ENCODE peak calls at places on chromosomes 2 and 18, in five cellular contexts. S is CD8-positive, alpha-beta T cell; I is mucosa of descending colon; K is naive thymus-derived CD4-positive, alpha-beta T cell; M is tibial nerve. Q is an unnamed sample. For H3K36me3, the result is how much of the 10 kb centered on the place peaks cover.

GRCh38 chr2:72115361-72116080 is 32.1 kb downstream of the CYP26B1 start:
- DNase-seq in S (no peak), I (no peak), K (no peak), M (no peak), Q (no peak)

GRCh38 chr18:63951302-63951705 is 2.2 kb downstream of the HMSD start:
- DNase-seq in S (no peak), I (no peak), K (no peak), M (no peak), Q (no peak)

GRCh38 chr18:63189817-63190216 is 129.8 kb downstream of the BCL2 start:
- DNase-seq in S (no peak), I (no peak), K (no peak), M (no peak), Q (no peak)

GRCh38 chr18:56913970-56914369 is 232.9 kb upstream of the BOD1L2 start:
- DNase-seq in S (no peak), I (no peak), K (no peak), M (no peak), Q (no peak)

GRCh38 chr2:224843141-224843540 is 127.0 kb upstream of the CCDC195 start:
- DNase-seq in S (no peak), I (no peak), K (no peak), M (no peak), Q (no peak)

GRCh38 chr2:134926231-134926931 is 7.8 kb downstream of the CCNT2 start:
- DNase-seq in S (no peak), I (no peak), K (no peak), M (no peak), Q (no peak)

GRCh38 chr18:32018331-32019250 is at the start of gene RNF125:
- DNase-seq in S (peak), I (peak), K (peak), M (peak), Q (peak)

GRCh38 chr2:27296466-27296865 is 11.8 kb downstream of the UCN start:
- DNase-seq in S (no peak), I (no peak), K (no peak), M (no peak), Q (no peak)

GRCh38 chr18:11887305-11888262 is 20.5 kb downstream of the MPPE1 start:
- DNase-seq in S (no peak), I (no peak), K (no peak), M (no peak), Q (no peak)

GRCh38 chr18:47717257-47717656 is 213.2 kb downstream of the SMAD2 start:
- DNase-seq in S (no peak), I (no peak), K (no peak), M (no peak), Q (no peak)

DNA sequence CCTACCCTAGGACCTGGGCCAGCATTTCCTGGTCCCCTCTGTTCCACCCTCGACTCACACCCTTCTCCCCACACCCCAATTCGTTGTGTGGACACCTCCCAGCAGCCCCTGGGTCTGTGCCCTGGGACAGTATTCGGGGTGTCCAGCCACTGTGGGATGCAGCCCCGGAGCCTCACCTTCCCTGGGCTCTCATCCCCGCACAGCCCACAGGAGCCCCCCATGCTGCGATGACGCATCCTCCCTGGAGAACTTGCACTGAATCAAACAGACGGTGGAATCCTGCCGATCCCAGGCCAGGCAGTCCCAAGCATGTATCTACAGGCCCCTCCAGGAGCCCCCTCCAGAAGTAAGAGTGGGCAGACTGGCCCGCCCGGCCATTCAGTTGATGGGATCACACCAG is 9.7 kb downstream of the ITM2C start:
- DNase-seq in S (no peak), I (peak), K (no peak), M (no peak), Q (no peak)
- H3K36me3 ChIP-seq in S (under half), I (under half), K (under half), M (under half), Q (under half)

GRCh38 chr2:235937936-235938335 is 230.2 kb downstream of the GBX2 start:
- DNase-seq in S (no peak), I (no peak), K (no peak), M (no peak), Q (no peak)
- H3K36me3 ChIP-seq in S (under half), I (under half), K (under half), M (under half), Q (under half)

DNA sequence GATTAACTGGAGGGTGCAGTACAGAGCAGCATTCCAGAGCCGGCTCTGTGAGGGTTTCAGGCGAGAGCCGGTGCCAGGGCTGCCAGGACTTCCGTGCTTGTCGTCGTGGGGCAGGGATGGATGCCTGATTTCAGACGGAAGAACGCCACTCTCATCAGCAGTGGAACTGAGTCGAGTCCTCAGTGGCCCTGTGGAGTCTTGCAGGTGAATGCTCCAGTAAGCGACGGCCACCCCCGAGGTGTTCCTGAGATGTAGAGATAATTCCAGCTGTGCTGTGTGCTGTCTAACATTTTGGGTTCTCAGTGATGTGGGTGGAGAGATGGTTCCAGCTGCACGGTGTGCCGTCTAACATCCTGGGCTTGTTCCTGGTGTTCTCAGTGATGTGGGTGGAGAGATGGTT is 103.1 kb upstream of the ALKAL2 start:
- DNase-seq in S (no peak), I (no peak), K (no peak), M (no peak), Q (no peak)
- H3K36me3 ChIP-seq in S (under half), I (under half), K (under half), M (under half), Q (under half)

DNA sequence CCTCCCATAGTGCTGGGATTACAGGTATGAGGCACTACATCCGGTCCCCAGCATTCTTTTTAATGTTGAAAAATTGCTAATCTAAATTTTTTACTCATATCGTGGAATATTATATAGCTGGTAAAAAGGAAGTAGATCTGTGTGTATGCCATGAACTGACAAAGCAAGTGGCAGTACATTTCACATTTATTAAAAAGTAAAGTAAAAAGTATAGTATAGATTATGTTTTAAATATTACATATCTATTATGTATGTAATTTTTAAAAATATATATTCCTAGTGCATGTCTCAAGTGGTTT is 25.1 kb downstream of the PLEKHB2 start:
- DNase-seq in S (no peak), I (no peak), K (no peak), M (no peak), Q (no peak)
- H3K36me3 ChIP-seq in S (under half), I (under half), K (under half), M (under half), Q (half or more)

GRCh38 chr2:239277401-239278085 is 123.3 kb downstream of the HDAC4 start:
- DNase-seq in S (no peak), I (peak), K (no peak), M (no peak), Q (no peak)
- H3K36me3 ChIP-seq in S (under half), I (under half), K (under half), M (under half), Q (under half)

DNA sequence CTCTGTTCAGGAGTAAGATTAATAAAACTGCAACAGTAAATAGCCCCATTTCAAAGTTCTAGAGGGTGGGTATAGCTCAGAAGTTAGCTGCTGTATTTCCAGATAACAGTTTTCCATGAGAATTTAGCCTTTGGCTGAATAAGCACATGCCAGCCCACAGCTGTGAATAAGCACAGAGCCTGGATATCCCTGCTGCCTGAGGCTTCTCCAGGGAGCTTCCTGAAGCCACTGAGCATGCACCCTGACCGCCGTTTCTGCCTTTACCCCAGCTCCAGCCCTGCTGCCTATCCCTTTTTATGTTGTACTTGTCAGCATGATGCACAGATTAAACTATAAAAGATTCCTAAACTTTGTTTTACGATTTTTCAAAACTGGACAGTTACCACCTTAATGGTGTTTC is 85.3 kb downstream of the FEZ2 start:
- DNase-seq in S (no peak), I (no peak), K (no peak), M (no peak), Q (no peak)
- H3K36me3 ChIP-seq in S (under half), I (under half), K (under half), M (under half), Q (under half)

GRCh38 chr18:36153771-36154170 is 24.1 kb downstream of the ELP2 start:
- DNase-seq in S (no peak), I (no peak), K (no peak), M (no peak), Q (no peak)

GRCh38 chr18:36153203-36153602 is 23.5 kb downstream of the ELP2 start:
- DNase-seq in S (no peak), I (no peak), K (no peak), M (no peak), Q (no peak)

GRCh38 chr18:36158261-36158867 is 28.7 kb downstream of the ELP2 start:
- DNase-seq in S (no peak), I (no peak), K (no peak), M (no peak), Q (no peak)

GRCh38 chr18:36157441-36157840 is 27.7 kb downstream of the ELP2 start:
- DNase-seq in S (no peak), I (no peak), K (no peak), M (no peak), Q (no peak)

DNA sequence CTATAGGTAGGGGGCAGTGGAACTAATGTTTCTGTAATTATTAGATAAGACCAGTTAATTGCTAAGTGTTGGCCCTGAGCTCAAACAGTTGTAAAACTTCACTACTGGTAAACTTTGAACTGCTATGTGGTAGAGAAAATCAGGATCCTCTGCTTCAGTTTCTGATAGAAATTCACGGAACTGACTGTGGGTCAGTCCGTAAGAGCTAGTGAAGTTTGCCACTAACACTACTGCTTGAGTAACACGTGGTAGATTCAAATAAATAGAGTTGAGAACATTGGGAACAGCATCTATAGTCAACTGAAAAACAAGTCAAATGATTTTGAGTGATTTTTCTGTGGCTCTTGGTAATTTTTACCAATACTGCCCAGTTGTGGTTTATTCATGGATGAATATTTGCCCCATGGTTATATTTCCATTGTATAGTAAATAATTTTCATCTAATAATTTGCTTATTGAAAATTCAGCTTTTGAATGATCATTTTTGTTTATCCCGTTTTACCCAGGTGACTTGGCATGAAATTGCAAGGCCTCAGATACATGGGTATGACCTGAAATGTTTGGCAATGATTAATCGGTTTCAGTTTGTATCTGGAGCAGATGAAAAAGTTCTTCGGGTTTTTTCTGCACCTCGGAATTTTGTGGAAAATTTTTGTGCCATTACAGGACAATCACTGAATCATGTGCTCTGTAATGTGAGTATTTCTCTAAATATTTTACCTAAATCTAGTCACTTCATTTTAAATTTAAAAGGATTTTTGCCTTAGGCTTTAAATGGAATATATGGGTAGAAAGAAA is 26.5 kb downstream of the ELP2 start:
- DNase-seq in S (no peak), I (no peak), K (no peak), M (no peak), Q (no peak)
- H3K36me3 ChIP-seq in S (half or more), I (under half), K (under half), M (under half), Q (half or more)

GRCh38 chr2:171747371-171747770 is 60.1 kb downstream of the DYNC1I2 start:
- DNase-seq in S (no peak), I (no peak), K (no peak), M (no peak), Q (no peak)
- H3K36me3 ChIP-seq in S (under half), I (under half), K (under half), M (under half), Q (half or more)